ENCODE peak calls at places on chromosomes 12 and 14, in ten cellular contexts. J is sigmoid colon, M is ovary, O is heart left ventricle, R is HepG2, F is suprapubic skin, L is HCT116, Q is NB4, E is Peyer's patch, H is A549. T is an unnamed sample.
A peak's percentile ranks its signal among the peaks of the same experiment; 100 is the strongest.

GRCh38 chr12:86134571-86134970 is 121.6 kb downstream of the MGAT4C start:
- DNase-seq in J (no peak), M (no peak), O (no peak), R (no peak), F (no peak), L (no peak), Q (no peak), E (no peak), H (peak; percentile 4), T (no peak)

GRCh38 chr12:131766382-131767107 is 55.7 kb downstream of the SFSWAP start:
- DNase-seq in J (no peak), M (no peak), O (no peak), R (no peak), F (no peak), L (no peak), Q (no peak), E (no peak), H (no peak), T (no peak)

GRCh38 chr14:92847220-92848148 is 53.4 kb downstream of the GOLGA5 start:
- DNase-seq in J (no peak), M (no peak), O (no peak), R (no peak), F (no peak), L (no peak), Q (peak; percentile 14), E (no peak), H (no peak), T (no peak)

GRCh38 chr12:171743-172705 is 41.9 kb downstream of the SLC6A12 start:
- DNase-seq in J (no peak), M (no peak), O (no peak), R (no peak), F (no peak), L (no peak), Q (peak; percentile 81), E (peak; percentile 83), H (no peak), T (no peak)

GRCh38 chr14:44803239-44803905 is 158.4 kb downstream of the KLHL28 start:
- DNase-seq in J (no peak), M (no peak), O (no peak), R (peak; percentile 35), F (no peak), L (peak; percentile 45), Q (peak; percentile 70), E (no peak), H (peak; percentile 60), T (no peak)

GRCh38 chr14:85531141-85531593 is 1.2 kb downstream of the FLRT2 start:
- DNase-seq in J (peak; percentile 66), M (peak; percentile 67), O (peak; percentile 38), R (no peak), F (peak; percentile 78), L (no peak), Q (no peak), E (peak; percentile 53), H (peak; percentile 79), T (peak; percentile 33)

GRCh38 chr14:78974691-78975090 is 804.5 kb downstream of the NRXN3 start:
- DNase-seq in J (no peak), M (no peak), O (no peak), R (no peak), F (no peak), L (no peak), Q (no peak), E (no peak), H (no peak), T (no peak)

GRCh38 chr12:31482816-31483215 is 108.1 kb downstream of the DENND5B start:
- DNase-seq in J (no peak), M (no peak), O (no peak), R (no peak), F (no peak), L (peak; percentile 51), Q (no peak), E (no peak), H (no peak), T (no peak)

GRCh38 chr14:22333408-22334274 is 255.4 kb downstream of the DAD1 start:
- DNase-seq in J (no peak), M (no peak), O (no peak), R (peak; percentile 91), F (no peak), L (peak; percentile 79), Q (peak; percentile 32), E (no peak), H (peak; percentile 88), T (no peak)

GRCh38 chr14:72948481-72949138 is 22.3 kb downstream of the DCAF4 start:
- DNase-seq in J (no peak), M (peak; percentile 80), O (peak; percentile 64), R (peak; percentile 27), F (no peak), L (peak; percentile 27), Q (peak; percentile 59), E (peak; percentile 77), H (peak; percentile 58), T (peak; percentile 87)

GRCh38 chr14:71682337-71682736 is 249.9 kb upstream of the RGS6 start:
- DNase-seq in J (no peak), M (no peak), O (no peak), R (no peak), F (no peak), L (no peak), Q (no peak), E (no peak), H (no peak), T (no peak)

GRCh38 chr14:89357655-89358297 is 59.3 kb downstream of the FOXN3 start:
- DNase-seq in J (no peak), M (no peak), O (no peak), R (no peak), F (no peak), L (no peak), Q (peak; percentile 91), E (no peak), H (no peak), T (no peak)

GRCh38 chr12:81610955-81611889 is 147.9 kb downstream of the PPFIA2 start:
- DNase-seq in J (no peak), M (no peak), O (peak; percentile 23), R (peak; percentile 28), F (no peak), L (no peak), Q (peak; percentile 27), E (no peak), H (peak; percentile 51), T (no peak)

GRCh38 chr12:989751-990278 is 1.2 kb upstream of the ERC1 start:
- DNase-seq in J (peak; percentile 67), M (peak; percentile 30), O (peak; percentile 34), R (peak; percentile 66), F (no peak), L (no peak), Q (peak; percentile 64), E (no peak), H (peak; percentile 61), T (no peak)

GRCh38 chr12:120686151-120686689 is 729 bp upstream of the MLEC start:
- DNase-seq in J (peak; percentile 99), M (peak; percentile 95), O (peak; percentile 99), R (peak; percentile 97), F (peak; percentile 98), L (peak; percentile 96), Q (peak; percentile 100), E (peak; percentile 98), H (peak; percentile 99), T (peak; percentile 92)
- TF ChIP-seq POLR2A in J (peak; percentile 24), M (no peak), O (no peak), R (peak; percentile 79), F (no peak), L (peak; percentile 64), Q (peak; percentile 81), E (peak; percentile 51), H (peak; percentile 98), T (peak; percentile 18)

GRCh38 chr12:57894577-57895292 is 46.6 kb upstream of the ATP23 start:
- DNase-seq in J (no peak), M (no peak), O (no peak), R (no peak), F (no peak), L (no peak), Q (no peak), E (no peak), H (no peak), T (no peak)
- H3K4me3 ChIP-seq in J (peak overlapping the region; percentile 14), M (peak overlapping the region; percentile 17), O (peak overlapping the region; percentile 0), R (no peak overlapping the region), F (peak overlapping the region; percentile 4), L (no peak overlapping the region), Q (no peak overlapping the region), E (no peak overlapping the region), H (no peak overlapping the region), T (peak overlapping the region; percentile 17)

GRCh38 chr12:90163975-90164374 is 455.3 kb upstream of the ATP2B1 start:
- DNase-seq in J (no peak), M (no peak), O (no peak), R (no peak), F (no peak), L (no peak), Q (peak; percentile 13), E (no peak), H (peak; percentile 10), T (no peak)
- TF ChIP-seq POLR2A in J (no peak), M (no peak), O (no peak), R (no peak), F (no peak), L (no peak), Q (no peak), E (no peak), H (no peak), T (no peak)

DNA sequence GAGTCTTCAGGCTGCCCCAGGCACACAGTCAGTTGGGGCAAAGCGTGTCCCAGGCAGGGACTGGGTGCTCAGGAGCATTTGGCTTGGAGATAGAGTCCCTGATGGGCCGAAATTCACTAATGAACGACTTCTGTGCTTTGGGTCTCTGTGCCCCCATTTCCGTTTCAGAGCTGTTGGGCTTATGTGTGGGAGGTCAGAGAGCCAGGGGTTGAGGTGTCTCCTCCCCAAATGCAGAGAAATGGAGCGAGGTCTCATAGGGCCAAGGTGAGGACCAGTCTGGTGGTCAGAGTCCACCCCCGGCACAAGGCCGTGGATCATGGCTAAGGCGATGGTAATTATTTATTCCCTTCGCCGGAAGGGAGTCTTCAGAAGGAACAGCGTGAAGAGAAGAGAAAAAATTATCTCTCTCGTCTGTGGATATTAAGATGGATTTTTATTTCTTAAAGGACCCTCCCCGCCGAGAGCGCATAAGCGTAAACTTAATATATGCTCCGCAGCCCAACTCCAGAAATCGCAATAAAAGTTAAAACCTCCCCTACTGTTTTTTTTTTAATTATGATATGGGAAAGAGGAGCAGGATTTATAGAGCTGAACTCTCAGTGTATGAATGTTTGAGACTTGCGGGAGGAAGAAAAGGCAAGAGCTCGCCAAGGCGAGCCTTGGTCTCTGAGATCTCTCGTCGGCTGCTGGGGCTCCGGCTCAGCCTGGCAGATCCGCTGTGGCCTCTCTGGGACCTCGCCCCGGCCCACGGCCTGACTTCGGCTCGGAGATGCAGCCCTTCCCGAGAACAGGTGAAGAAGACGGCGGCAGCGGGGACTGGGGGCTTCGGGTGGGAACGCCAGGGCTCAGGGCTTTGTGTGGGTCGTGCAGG is 6.3 kb upstream of the HOXC9 start:
- DNase-seq in J (no peak), M (no peak), O (peak; percentile 17), R (no peak), F (no peak), L (no peak), Q (no peak), E (no peak), H (no peak), T (no peak)
- H3K4me3 ChIP-seq in J (no peak overlapping the region), M (peak overlapping the region; percentile 21), O (no peak overlapping the region), R (no peak overlapping the region), F (peak overlapping the region; percentile 67), L (peak overlapping the region; percentile 78), Q (no peak overlapping the region), E (no peak overlapping the region), H (no peak overlapping the region), T (peak overlapping the region; percentile 38)

DNA sequence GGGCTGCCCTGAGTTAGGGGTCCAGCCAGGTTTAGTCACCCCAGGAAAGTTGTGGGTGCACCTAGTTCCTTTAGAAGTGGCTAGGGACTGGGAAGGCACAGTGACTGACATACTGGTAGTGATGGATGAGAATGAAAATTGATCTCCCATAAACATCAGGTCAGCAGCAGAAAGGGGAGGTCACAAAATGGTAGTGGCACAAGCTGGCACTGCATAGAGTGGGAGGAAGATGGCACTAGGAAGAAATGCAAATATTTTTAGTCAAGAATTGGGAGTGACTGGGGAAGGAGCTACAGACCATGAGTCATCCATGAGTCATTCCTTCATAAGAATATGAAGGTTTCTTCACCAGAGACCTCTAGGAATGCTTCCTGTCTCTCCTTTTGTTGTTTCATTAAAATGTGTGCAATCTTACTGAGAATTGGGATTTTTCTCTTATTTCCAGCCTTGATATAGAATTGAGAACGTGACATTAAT is 198.3 kb upstream of the AMIGO2 start:
- DNase-seq in J (no peak), M (no peak), O (no peak), R (no peak), F (no peak), L (peak; percentile 88), Q (peak; percentile 92), E (no peak), H (peak; percentile 98), T (no peak)
- TF ChIP-seq POLR2A in J (no peak), M (no peak), O (no peak), R (no peak), F (no peak), L (no peak), Q (no peak), E (no peak), H (no peak), T (no peak)